ENCODE peak calls at places on chromosomes 3 and 15, in five cellular contexts. N, V, T, F and Q are unnamed samples.
A peak's percentile ranks its signal among the peaks of the same experiment; 100 is the strongest.

GRCh38 chr15:57118013-57118799 is 199.8 kb downstream of the TCF12 start:
- ATAC-seq in T (peak; percentile 75), N (no peak), F (peak; percentile 52), V (no peak), Q (no peak)

GRCh38 chr3:47542614-47543173 is 29.2 kb upstream of the ELP6 start:
- ATAC-seq in F (peak; percentile 39), N (peak; percentile 64), T (no peak), V (peak; percentile 50), Q (peak; percentile 74)

GRCh38 chr3:154862265-154862664 is 217.9 kb upstream of the MME start:
- ATAC-seq in N (no peak), F (no peak), T (no peak), V (no peak), Q (no peak)

GRCh38 chr3:135965129-135965505 is 411 bp upstream of the PPP2R3A start:
- ATAC-seq in N (peak; percentile 36), V (peak; percentile 42), T (no peak), F (peak; percentile 58), Q (peak; percentile 40)

GRCh38 chr3:134407247-134407640 is 33.0 kb upstream of the AMOTL2 start:
- ATAC-seq in N (peak; percentile 57), V (no peak), T (no peak), F (no peak), Q (peak; percentile 75)

GRCh38 chr3:77935418-77935817 is 895.5 kb downstream of the ROBO2 start:
- ATAC-seq in N (no peak), T (no peak), F (no peak), V (no peak), Q (no peak)

GRCh38 chr3:13854492-13854891 is 25.4 kb downstream of the WNT7A start:
- ATAC-seq in V (no peak), N (no peak), F (no peak), T (no peak), Q (no peak)

GRCh38 chr15:31483924-31484368 is 157.3 kb downstream of the KLF13 start:
- ATAC-seq in N (no peak), V (no peak), T (no peak), F (no peak), Q (peak; percentile 6)

GRCh38 chr3:68787227-68787626 is 145.1 kb downstream of the TAFA4 start:
- ATAC-seq in V (no peak), N (no peak), F (no peak), T (no peak), Q (no peak)

GRCh38 chr3:31614162-31614921 is 81.6 kb downstream of the STT3B start:
- ATAC-seq in F (no peak), T (no peak), N (no peak), V (no peak), Q (no peak)

DNA sequence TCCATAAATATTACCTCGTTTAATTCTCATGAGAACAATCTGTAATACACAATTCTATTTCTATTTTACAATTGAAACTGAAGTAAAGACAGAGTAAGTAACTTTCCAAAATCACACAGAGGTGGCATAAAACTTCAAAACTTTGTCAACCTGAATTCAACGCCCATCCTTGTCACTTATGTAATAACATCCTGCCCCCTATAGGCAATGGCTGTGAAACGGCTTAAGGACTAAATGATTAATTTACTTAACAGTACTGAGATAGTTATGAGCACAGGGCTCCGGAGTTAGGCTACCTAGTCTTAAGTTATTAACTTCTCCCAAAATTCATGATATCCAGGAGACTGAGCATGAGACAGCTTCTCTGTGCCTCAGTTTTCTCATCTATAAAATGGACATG is 293.1 kb upstream of the CHRM5 start:
- ATAC-seq in N (peak; percentile 36), V (peak; percentile 75), T (peak; percentile 81), F (no peak), Q (no peak)
- TF ChIP-seq CTCF in N (peak; percentile 33), V (peak; percentile 60), T (peak; percentile 63), F (peak; percentile 43), Q (peak; percentile 20)

DNA sequence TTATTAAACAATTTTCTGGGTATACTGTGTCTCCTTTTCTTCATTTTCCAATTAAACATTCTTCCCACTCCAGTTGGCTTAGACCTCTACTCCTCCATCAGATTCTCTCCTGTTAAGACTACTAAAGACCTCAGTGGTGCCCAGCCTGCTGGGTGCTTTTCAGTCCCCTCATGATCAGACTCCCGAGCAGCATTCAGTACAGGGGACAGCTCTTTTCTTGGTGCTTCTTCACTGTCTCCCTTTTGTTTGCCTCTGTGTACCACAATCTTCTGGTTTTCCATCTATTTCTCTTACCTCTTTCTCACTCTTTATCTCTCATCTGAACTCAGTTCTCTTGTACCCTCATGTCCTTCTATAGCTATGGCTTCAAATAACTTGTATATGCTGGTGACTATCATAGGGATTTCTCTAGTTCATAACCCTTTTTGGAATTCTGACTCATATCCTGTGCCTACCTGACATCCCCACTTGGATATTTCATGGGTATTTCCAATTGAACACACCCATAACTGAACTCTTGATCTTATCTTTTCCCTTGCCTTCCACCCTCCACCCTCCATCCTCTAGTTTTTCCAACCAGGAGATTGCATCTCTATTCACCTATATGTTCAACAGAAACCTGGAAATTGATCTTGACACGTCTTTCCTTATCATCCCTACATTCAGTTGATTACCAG is 55.6 kb upstream of the ABHD10 start:
- ATAC-seq in F (no peak), T (no peak), N (no peak), V (no peak), Q (no peak)
- TF ChIP-seq EP300 in F (no peak), T (no peak), N (no peak), V (no peak), Q (no peak)

DNA sequence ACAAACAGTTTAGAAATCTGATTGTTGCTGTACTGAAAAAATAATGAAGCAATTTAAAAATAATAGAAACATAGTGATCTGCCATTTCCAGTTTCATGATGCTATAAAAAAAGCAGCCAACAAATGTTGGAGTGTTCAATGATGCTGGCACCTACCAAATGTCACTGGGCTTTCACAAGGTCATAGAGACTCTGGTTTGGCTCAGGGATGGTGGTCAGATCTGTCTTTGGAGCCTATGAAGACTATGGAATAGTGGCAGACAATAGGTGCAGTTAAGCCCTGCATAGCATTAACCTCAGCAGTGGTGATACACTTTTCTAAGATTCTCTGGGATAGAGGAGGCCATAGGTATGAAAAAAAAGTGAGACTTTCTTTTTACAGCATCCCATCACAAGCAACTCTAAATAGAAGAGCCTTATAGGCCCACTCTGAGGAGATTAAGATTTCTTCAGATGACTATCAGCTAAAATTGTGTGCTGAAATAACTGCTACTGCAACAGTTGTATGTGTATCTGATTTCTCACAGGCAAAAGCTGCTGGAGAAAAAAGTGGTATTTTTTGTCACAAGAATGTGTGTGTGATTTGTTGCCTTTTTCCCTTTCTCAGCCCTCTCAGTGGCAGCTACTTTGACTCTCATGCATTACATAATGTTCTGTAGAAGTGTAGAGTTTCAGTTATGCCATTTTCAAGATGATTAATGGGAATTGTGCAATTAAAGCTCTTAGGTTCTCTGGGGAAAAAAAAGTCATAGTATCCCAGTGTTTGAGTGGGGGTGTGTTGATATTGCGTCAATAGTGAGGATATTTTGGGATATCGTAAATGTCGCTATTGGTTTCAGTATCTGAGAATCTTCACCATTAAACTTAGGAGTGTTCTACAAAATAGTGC is 137.4 kb downstream of the MBNL1 start:
- ATAC-seq in N (peak; percentile 88), F (peak; percentile 63), V (no peak), T (peak; percentile 22), Q (peak; percentile 85)
- H3K4me1 ChIP-seq in N (peaks cover 44% of the 10 kb centered on the region), F (peaks cover 58% of the 10 kb centered on the region), V (no peaks in the 10 kb centered on the region), T (no peaks in the 10 kb centered on the region), Q (peaks cover 49% of the 10 kb centered on the region)

DNA sequence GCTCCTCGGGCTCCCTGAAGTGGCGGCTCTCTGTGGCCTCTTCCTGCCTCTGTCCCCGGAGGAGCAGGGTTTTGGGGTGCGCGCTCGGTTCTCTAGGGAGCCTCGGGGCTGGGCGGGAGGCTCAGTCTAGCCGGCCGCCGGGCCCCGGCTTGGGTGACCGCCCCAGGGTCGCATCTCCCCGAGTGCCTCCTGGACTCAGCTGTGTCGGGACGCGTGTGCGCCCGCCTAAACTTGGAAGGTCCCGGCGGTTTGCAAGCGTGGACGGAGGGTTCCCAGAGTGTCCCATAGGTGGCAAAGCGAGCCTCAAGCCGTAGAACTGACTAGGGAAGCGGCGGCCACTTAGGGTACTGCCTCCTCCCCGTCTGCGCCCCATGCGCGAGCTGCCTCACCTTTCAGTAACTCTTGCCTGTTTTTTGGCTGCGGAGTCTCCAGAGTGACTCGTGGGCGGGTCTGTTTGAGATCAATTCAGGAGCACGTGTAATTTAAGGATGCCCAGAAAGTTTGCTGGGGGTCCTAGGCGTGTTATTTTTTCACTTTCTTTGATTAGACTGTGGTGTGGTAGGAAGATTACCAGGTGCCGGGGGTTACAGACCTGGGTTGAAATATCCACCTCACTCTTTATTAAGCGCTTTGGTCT is 690 bp downstream of the ACTL6A start:
- ATAC-seq in F (peak; percentile 91), V (peak; percentile 86), T (peak; percentile 83), N (peak; percentile 84), Q (peak; percentile 50)
- TF ChIP-seq CTCF in F (no peak), V (peak; percentile 57), T (peak; percentile 39), N (peak; percentile 76), Q (peak; percentile 55)

GRCh38 chr15:35290301-35290721 is 205.2 kb upstream of the NANOGP8 start:
- ATAC-seq in T (no peak), V (no peak), N (no peak), F (no peak), Q (no peak)
- TF ChIP-seq EP300 in T (no peak), V (no peak), N (no peak), F (no peak), Q (no peak)

DNA sequence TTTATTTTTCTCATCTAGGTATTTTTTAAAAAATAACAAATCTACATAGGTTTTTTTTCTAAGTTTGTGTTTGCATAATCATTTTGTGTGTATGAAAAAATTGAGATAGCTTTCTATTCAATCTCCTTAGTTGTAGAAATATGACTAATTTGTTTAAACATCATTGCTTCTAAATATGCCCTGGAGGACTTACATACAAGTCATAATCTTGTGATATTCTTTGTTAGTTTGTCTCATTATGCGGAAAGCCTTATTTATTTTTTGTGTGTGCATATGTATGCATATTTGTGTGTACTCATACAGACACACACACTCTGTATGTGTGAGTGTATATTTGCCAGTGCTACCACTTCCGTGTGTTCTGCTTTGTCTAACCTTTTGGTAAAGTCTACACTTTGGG is 111.5 kb downstream of the FNDC3B start:
- ATAC-seq in N (no peak), T (no peak), V (no peak), F (no peak), Q (no peak)
- H3K4me1 ChIP-seq in N (peaks cover 45% of the 10 kb centered on the region), T (peaks cover 48% of the 10 kb centered on the region), V (peaks cover 3% of the 10 kb centered on the region), F (peaks cover 84% of the 10 kb centered on the region), Q (peaks cover 57% of the 10 kb centered on the region)

GRCh38 chr3:25592510-25592968 is 72.2 kb downstream of the TOP2B start:
- ATAC-seq in N (peak; percentile 66), V (peak; percentile 97), F (peak; percentile 94), T (peak; percentile 34), Q (peak; percentile 55)
- TF ChIP-seq CTCF in N (peak; percentile 10), V (peak; percentile 73), F (peak; percentile 48), T (no peak), Q (peak; percentile 6)

DNA sequence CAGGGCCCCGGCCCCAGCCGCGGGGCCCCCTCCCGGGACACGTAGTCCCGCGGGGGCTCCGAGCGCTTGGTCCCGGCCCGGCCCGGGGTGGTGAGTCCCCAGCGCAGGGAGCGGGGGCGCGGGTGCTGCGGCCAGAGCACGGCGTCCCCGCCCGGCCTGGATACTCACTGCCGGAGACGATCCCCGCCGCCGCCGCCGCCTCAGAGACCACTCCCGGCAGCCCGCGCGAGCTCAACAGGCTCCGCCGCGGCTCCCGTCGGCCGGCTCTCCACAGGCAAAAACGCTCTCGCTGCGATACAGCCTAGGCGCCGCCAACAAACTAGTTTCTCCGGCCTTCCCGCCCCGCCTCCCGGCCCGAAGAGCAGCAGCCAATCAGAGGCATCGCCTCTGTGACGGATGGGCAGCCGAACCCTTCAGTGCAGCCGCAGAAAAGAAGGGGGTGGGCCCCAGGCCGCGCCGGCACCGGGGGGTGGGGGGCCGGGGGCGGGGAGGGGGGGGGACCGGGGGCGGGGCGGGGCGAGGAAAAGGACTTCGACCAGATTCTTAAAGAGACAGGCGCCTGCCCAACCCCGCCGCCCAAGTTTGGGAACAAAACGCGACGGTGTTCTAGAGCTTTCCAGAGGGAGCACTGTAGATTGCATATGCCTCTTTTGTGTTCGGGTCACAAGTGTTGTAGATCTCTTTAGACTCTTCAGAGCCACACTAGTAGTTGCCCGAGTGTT is at the start of gene KLHL25:
- ATAC-seq in T (peak; percentile 99), N (peak; percentile 98), F (peak; percentile 92), V (peak; percentile 100), Q (peak; percentile 99)
- TF ChIP-seq EP300 in T (no peak), N (no peak), F (no peak), V (no peak), Q (no peak)